ENCODE peak calls at places on chromosomes 3 and 15, in nine cellular contexts. E, U, A, P, H, R, X, V and N are unnamed samples.

GRCh38 chr3:52218953-52219650 is 6.3 kb downstream of the TLR9 start:
- DNase-seq in E (no peak), U (no peak), A (peak), P (no peak), H (no peak), R (no peak), X (no peak), V (no peak), N (no peak)

GRCh38 chr3:127214990-127215389 is 22.1 kb downstream of the PRR23E start:
- DNase-seq in E (no peak), U (no peak), A (no peak), P (no peak), H (peak), R (no peak), X (no peak), V (no peak), N (no peak)

GRCh38 chr15:40249477-40250303 is 10.8 kb downstream of the PAK6 start:
- DNase-seq in E (no peak), U (no peak), A (peak), P (no peak), H (peak), R (no peak), X (no peak), V (no peak), N (no peak)

GRCh38 chr3:167671878-167672427 is 18.2 kb upstream of the WDR49 start:
- DNase-seq in E (no peak), U (no peak), A (no peak), P (no peak), H (no peak), R (no peak), X (no peak), V (no peak), N (no peak)

GRCh38 chr15:22895465-22896190 is 57.2 kb downstream of the NIPA2 start:
- DNase-seq in E (peak), U (no peak), A (no peak), P (peak), H (peak), R (peak), X (no peak), V (no peak), N (no peak)

GRCh38 chr3:179608931-179609720 is 4.5 kb downstream of the NDUFB5 start:
- DNase-seq in E (no peak), U (no peak), A (no peak), P (peak), H (no peak), R (no peak), X (no peak), V (no peak), N (no peak)

GRCh38 chr3:134694946-134695543 is 44.2 kb upstream of the KY start:
- DNase-seq in E (no peak), U (no peak), A (no peak), P (no peak), H (no peak), R (no peak), X (no peak), V (no peak), N (no peak)

GRCh38 chr3:173737167-173737808 is 339.7 kb downstream of the NLGN1 start:
- DNase-seq in E (no peak), U (no peak), A (no peak), P (no peak), H (no peak), R (no peak), X (no peak), V (no peak), N (no peak)

GRCh38 chr3:55160241-55160877 is 232.5 kb upstream of the LRTM1 start:
- DNase-seq in E (peak), U (peak), A (peak), P (no peak), H (peak), R (peak), X (no peak), V (peak), N (no peak)

GRCh38 chr15:33309602-33310276 is 1.0 kb upstream of the RYR3 start:
- DNase-seq in E (peak), U (no peak), A (peak), P (peak), H (peak), R (peak), X (peak), V (no peak), N (peak)

GRCh38 chr3:85572426-85572825 is 613.6 kb downstream of the CADM2 start:
- DNase-seq in E (no peak), U (no peak), A (no peak), P (no peak), H (no peak), R (peak), X (no peak), V (no peak), N (no peak)

GRCh38 chr3:39254806-39255449 is 24.9 kb downstream of the CX3CR1 start:
- DNase-seq in E (no peak), U (no peak), A (no peak), P (no peak), H (peak), R (peak), X (no peak), V (no peak), N (no peak)

GRCh38 chr15:85582719-85583089 is 202.3 kb downstream of the AKAP13 start:
- DNase-seq in E (no peak), U (no peak), A (no peak), P (peak), H (no peak), R (peak), X (no peak), V (peak), N (peak)

GRCh38 chr3:72345237-72345878 is 502.9 kb downstream of the SHQ1 start:
- DNase-seq in E (no peak), U (no peak), A (no peak), P (no peak), H (peak), R (no peak), X (no peak), V (no peak), N (no peak)

GRCh38 chr15:43896543-43896942 is 69.7 kb downstream of the WDR76 start:
- DNase-seq in E (no peak), U (no peak), A (no peak), P (no peak), H (no peak), R (no peak), X (no peak), V (no peak), N (no peak)

GRCh38 chr3:152056987-152057386 is 183.5 kb downstream of the SUCNR1 start:
- DNase-seq in E (no peak), U (no peak), A (no peak), P (no peak), H (no peak), R (no peak), X (no peak), V (no peak), N (no peak)

GRCh38 chr15:68373028-68373427 is 58.9 kb downstream of the ITGA11 start:
- DNase-seq in E (no peak), U (peak), A (peak), P (no peak), H (no peak), R (no peak), X (no peak), V (peak), N (no peak)

GRCh38 chr3:129016366-129016724 is 15.2 kb downstream of the EFCC1 start:
- DNase-seq in E (no peak), U (no peak), A (no peak), P (no peak), H (no peak), R (no peak), X (peak), V (no peak), N (no peak)

GRCh38 chr3:78846688-78847087 is 921.1 kb downstream of the ROBO1 start:
- DNase-seq in E (no peak), U (no peak), A (no peak), P (no peak), H (peak), R (peak), X (no peak), V (no peak), N (no peak)

GRCh38 chr3:71438004-71438685 is 145.4 kb downstream of the FOXP1 start:
- DNase-seq in E (no peak), U (no peak), A (no peak), P (no peak), H (no peak), R (no peak), X (no peak), V (no peak), N (no peak)

GRCh38 chr3:38587548-38588131 is 61.8 kb downstream of the SCN5A start:
- DNase-seq in E (no peak), U (peak), A (peak), P (no peak), H (no peak), R (no peak), X (no peak), V (peak), N (no peak)

GRCh38 chr3:178117641-178118040 is 418.6 kb upstream of the KCNMB2 start:
- DNase-seq in E (no peak), U (no peak), A (no peak), P (no peak), H (peak), R (no peak), X (no peak), V (no peak), N (no peak)

GRCh38 chr15:77025941-77026411 is 31.1 kb downstream of the PSTPIP1 start:
- DNase-seq in E (no peak), U (no peak), A (peak), P (no peak), H (no peak), R (no peak), X (no peak), V (no peak), N (no peak)